ENCODE peak calls at places on chromosomes 6 and 20, in seven cellular contexts. Z is ovary, J is BJ, E is heart left ventricle, R is gastrocnemius medialis, H is cardiac muscle cell, M is MM.1S. A is an unnamed sample. For H3K36me3, the result is how much of the 10 kb centered on the place peaks cover.

GRCh38 chr20:62872184-62872862 is 10.7 kb upstream of the TCFL5 start:
- DNase-seq in Z (no peak), J (no peak), E (no peak), R (no peak), H (no peak), M (no peak), A (no peak)

GRCh38 chr6:7559651-7560385 is 18.3 kb downstream of the DSP start:
- DNase-seq in Z (no peak), J (no peak), E (no peak), R (no peak), H (no peak), M (no peak), A (no peak)

GRCh38 chr20:4014031-4014474 is 1.3 kb downstream of the RNF24 start:
- DNase-seq in Z (peak), J (peak), E (no peak), R (no peak), H (peak), M (peak), A (no peak)

GRCh38 chr6:146191600-146191999 is 162.7 kb downstream of the GRM1 start:
- DNase-seq in Z (no peak), J (no peak), E (no peak), R (no peak), H (no peak), M (no peak), A (no peak)

GRCh38 chr6:44606506-44606905 is 219.0 kb downstream of the CDC5L start:
- DNase-seq in Z (no peak), J (no peak), E (peak), R (peak), H (no peak), M (no peak), A (no peak)

GRCh38 chr20:34528921-34529297 is 12.7 kb downstream of the DYNLRB1 start:
- DNase-seq in Z (peak), J (no peak), E (peak), R (peak), H (no peak), M (no peak), A (no peak)

GRCh38 chr6:139313229-139313628 is 21.4 kb upstream of the TXLNB start:
- DNase-seq in Z (no peak), J (no peak), E (no peak), R (no peak), H (no peak), M (peak), A (no peak)

GRCh38 chr20:17963114-17963897 is 5.3 kb downstream of the SNX5 start:
- DNase-seq in Z (no peak), J (no peak), E (no peak), R (no peak), H (no peak), M (no peak), A (no peak)

GRCh38 chr20:41300383-41300782 is 17.1 kb downstream of the ZHX3 start:
- DNase-seq in Z (no peak), J (no peak), E (no peak), R (no peak), H (no peak), M (no peak), A (no peak)

GRCh38 chr6:22298393-22299010 is 1.7 kb upstream of the PRL start:
- DNase-seq in Z (no peak), J (no peak), E (no peak), R (no peak), H (no peak), M (no peak), A (no peak)

GRCh38 chr6:52994789-52995078 is 350 bp downstream of the GSTA4 start:
- DNase-seq in Z (peak), J (no peak), E (peak), R (peak), H (peak), M (no peak), A (peak)

GRCh38 chr6:93423542-93423941 is 4.2 kb upstream of the EPHA7 start:
- DNase-seq in Z (peak), J (no peak), E (peak), R (no peak), H (peak), M (peak), A (no peak)

GRCh38 chr6:140105857-140106256 is 731.4 kb upstream of the CITED2 start:
- DNase-seq in Z (no peak), J (no peak), E (no peak), R (no peak), H (peak), M (no peak), A (peak)

GRCh38 chr6:46781478-46782378 is 11.5 kb upstream of the MEP1A start:
- DNase-seq in Z (peak), J (peak), E (peak), R (no peak), H (peak), M (peak), A (no peak)

GRCh38 chr6:16148498-16148897 is 19.6 kb downstream of the MYLIP start:
- DNase-seq in Z (no peak), J (no peak), E (no peak), R (no peak), H (no peak), M (no peak), A (peak)

GRCh38 chr20:24079661-24080412 is 91.3 kb upstream of the GGTLC1 start:
- DNase-seq in Z (no peak), J (no peak), E (no peak), R (no peak), H (no peak), M (no peak), A (no peak)

GRCh38 chr20:62367136-62367482 is at the start of gene LAMA5:
- DNase-seq in Z (no peak), J (no peak), E (peak), R (no peak), H (peak), M (peak), A (peak)

DNA sequence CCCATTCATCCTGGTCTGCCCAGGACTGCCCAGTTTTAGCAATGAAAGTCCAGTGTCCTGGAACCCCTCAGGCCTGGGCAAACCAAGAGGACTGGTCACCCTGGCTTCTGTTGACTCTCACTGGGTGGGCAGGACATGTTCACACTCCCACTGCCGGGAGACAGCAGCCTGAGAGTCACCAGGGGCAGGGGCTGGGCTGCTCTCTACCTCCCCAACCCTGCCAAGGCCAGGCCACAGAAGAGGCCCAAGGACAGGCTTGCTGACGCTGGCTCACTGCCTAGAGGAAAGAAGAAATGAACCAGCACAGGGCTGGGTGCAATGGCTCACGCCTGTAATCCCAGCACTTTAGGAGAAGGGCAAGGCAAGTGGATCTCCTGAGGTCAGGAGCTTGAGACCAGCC is 36.9 kb downstream of the C20orf203 start:
- DNase-seq in Z (no peak), J (no peak), E (no peak), R (no peak), H (peak), M (no peak), A (no peak)
- H3K36me3 ChIP-seq in Z (under half), J (under half), E (under half), R (under half), H (under half), M (under half), A (under half)

DNA sequence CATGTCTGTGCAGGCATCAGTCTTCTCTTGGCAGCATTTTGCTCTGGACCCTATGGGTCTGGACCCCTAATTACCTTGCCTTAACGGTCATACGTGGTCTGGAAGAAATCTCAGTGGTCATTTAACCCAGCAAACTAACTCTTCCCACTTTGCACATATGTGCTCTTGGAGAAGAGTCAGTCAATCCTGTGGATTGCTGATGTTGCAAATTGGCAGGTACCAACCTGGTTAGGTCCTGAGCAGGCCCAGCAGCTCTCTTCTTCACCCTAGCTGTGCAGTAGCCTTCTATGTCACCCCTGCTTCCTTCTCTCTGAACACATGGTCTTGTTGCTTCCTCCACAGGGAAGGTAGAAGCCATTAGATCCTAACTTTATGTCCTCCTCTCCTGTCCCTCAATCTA is 1.6 kb downstream of the CEP43 start:
- DNase-seq in Z (no peak), J (no peak), E (no peak), R (no peak), H (no peak), M (no peak), A (no peak)
- H3K4me3 ChIP-seq in Z (no peak), J (no peak), E (no peak), R (no peak), H (no peak), M (no peak), A (no peak)

DNA sequence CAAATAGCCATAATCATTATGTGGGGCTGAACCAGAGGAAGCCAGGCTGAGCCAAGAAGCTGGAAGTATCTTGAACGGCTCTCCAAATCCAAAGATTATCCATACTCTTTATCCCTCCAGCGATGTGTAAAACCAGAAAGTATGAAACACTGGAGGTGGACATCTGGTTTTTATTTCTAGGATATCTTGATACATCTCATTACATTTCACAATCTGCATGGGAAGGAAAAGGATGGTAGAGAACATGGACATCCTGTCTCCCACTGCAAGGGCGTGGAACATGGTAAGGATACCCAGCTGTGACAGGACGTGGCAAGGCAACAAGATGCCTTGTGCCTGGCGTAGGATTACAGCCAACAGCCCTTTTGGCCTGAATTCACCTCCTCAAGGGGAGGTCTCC is 20.1 kb downstream of the TRIM27 start:
- DNase-seq in Z (no peak), J (no peak), E (no peak), R (no peak), H (no peak), M (no peak), A (no peak)
- H3K36me3 ChIP-seq in Z (under half), J (under half), E (half or more), R (under half), H (half or more), M (under half), A (under half)

DNA sequence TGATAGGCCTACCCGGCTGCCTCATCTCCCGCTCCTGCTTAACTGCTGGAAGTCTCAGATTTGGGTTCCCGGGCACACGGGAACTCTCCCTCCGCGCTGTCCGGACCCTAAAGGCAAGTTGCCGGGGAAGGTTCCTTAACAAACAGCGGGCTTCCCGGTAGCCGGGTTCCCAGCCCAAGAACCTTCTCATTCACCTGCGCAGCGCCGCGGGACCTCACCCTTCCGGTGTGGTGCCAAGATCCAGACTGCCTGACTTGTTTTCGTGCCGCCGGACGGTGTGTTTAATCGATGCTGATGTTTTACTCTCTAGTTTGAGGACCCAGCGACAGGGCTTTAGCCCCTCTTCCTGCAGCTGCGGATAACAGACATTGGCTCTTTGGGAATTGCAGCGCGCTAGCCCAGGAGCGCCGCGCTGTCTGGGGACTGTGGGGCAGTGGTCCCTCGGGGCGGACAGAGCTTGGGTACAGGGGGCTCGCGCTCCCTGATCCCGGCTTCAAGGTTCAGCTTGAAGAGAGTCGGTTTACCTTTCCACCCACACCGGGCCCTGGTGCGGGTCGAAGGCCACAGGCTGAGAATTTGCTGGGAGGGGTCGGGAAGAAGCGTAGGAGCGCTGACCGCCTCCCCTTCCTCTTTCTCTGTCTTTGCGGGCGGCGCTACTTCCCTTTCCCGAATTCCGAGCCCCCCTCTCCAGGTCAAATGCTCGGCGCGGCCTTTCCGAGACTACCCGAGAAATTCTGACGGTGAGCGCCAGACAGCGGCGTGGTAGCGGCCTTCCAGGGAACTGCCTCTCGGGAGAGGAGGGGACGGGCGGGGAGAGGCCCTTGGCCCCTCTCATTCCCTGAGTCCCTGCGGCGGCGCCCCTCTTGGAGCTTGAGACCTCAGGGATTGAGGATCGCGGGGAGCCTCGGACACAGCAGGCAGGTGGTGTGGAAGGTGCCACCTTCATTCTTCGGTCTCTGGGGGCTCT is 17.2 kb downstream of the ABT1 start:
- DNase-seq in Z (no peak), J (no peak), E (no peak), R (no peak), H (peak), M (no peak), A (peak)
- H3K4me3 ChIP-seq in Z (no peak), J (no peak), E (peak), R (peak), H (peak), M (no peak), A (no peak)

DNA sequence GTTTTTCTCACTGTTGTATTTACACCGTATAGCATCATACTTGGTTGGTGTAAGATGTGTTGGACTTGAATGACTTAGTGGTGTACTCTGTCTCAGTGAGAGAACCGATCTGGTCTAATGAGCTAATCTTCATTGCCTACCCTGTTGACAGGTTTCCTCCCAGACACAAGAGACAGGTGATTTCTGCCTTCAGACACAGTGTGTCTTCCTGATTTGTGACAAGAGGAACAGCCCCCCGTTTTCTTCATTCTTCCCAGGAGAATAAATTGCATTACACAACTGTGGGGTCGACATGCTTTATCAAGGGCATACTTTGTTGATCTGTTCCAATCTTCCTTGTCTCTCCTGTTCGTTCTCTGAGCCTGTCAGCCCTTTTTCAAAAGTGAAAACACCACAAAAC is 137.2 kb upstream of the ID4 start:
- DNase-seq in Z (no peak), J (no peak), E (no peak), R (no peak), H (no peak), M (no peak), A (no peak)
- H3K36me3 ChIP-seq in Z (under half), J (under half), E (under half), R (under half), H (under half), M (under half), A (under half)

GRCh38 chr20:50514750-50515149 is 4.6 kb downstream of the PTPN1 start:
- DNase-seq in Z (no peak), J (no peak), E (no peak), R (no peak), H (no peak), M (no peak), A (no peak)
- H3K4me3 ChIP-seq in Z (no peak), J (no peak), E (no peak), R (no peak), H (no peak), M (no peak), A (no peak)

DNA sequence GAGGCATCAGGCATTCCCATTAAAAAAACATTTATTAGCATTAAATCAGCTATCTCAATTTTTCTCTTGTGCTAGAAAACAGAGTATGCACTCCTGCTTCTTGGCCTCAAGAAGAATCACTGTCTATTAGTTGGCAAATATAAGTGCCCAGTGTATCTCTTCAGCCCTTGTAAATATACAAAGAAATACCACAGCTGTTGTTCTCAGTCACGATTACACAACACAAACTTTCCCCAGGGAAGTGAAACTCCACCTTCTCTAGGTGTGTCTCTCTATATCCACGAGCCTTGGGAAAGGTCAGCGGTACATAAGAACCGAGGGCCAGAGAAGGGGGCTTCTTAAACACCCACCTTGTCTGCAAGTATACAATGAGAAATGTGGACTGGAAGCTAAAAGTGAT is 194.7 kb downstream of the PKHD1 start:
- DNase-seq in Z (no peak), J (no peak), E (no peak), R (no peak), H (no peak), M (no peak), A (no peak)
- H3K36me3 ChIP-seq in Z (under half), J (under half), E (under half), R (under half), H (under half), M (under half), A (under half)

DNA sequence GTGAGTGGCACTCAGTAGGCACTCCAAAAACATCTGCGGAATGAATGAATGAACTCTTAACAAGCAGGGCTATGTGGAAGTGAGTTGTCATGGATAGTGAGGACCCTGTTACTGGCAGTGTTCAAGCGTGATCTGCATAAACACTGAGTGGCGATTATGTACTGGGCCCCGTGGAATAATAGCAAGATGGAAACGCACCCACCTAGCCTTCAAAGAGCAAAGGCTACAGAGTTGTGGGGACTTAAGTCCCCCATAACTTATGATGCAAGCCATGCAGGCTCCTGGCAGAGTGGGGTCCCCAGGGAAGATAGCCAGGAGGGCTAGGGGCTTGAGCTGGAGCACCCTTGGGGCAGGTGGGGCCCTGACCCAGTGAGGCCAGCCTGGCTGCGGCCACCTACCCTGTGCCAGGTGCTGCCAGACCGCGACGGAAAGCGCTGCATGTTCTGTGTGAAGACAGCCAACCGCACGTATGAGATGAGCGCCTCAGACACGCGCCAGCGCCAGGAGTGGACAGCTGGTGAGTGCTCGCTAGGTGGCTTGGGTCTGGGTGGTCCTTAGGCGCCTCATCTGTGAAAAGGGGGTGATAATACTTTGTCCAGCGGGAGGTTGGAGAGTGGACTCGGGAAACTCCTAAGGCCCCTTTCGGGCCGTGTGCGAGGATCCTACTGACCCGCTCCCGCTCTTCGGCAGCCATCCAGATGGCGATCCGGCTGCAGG is 20.0 kb downstream of the DEF6 start:
- DNase-seq in Z (no peak), J (no peak), E (no peak), R (no peak), H (no peak), M (no peak), A (no peak)
- H3K4me3 ChIP-seq in Z (peak), J (peak), E (peak), R (peak), H (peak), M (no peak), A (no peak)

DNA sequence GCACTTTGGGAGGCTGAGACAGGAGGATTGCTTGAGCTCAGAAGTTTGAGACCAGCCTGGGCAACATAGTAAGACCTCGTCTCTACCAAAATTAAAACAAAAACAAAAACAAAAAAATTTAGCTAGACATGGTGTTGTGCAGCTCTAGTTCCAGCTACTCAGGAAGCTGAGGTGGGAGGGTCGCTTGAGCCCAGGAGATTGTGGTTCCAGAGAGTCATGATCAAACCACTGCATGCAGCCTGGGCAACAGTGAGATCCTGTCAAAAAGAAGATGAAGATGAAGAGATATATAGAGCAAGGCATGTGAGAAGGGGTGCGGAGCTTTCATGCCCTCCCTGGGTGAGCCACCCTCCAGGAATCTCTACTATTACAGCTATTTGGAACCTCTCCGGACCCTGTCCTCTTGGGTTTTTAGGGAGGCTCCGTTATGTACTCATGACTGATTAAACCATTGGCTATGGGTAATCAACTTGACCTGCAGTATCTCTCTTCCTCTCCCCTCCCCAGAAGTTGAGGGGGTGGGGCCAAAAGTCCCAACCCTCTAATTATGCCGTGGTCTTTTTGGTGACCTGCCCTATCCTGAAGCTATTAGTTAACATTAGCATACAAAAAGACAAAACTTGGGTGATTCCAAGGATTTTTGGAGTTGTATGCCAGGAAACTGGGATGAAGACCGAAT is 9.0 kb downstream of the POLH start:
- DNase-seq in Z (no peak), J (no peak), E (no peak), R (no peak), H (no peak), M (no peak), A (no peak)
- H3K36me3 ChIP-seq in Z (under half), J (under half), E (half or more), R (under half), H (under half), M (under half), A (under half)

GRCh38 chr20:50172347-50173013 is 18.1 kb upstream of the CEBPB start:
- DNase-seq in Z (peak), J (no peak), E (peak), R (peak), H (peak), M (no peak), A (peak)
- H3K4me3 ChIP-seq in Z (peak), J (peak), E (peak), R (peak), H (peak), M (peak), A (no peak)